ENCODE peak calls at places on chromosomes 13 and 19, in six cellular contexts. U, Y, R, W, K and G are unnamed samples.

GRCh38 chr13:30847697-30848307 is 58.3 kb upstream of the MEDAG start:
- DNase-seq in K (no peak), W (no peak), Y (no peak), R (no peak), U (no peak), G (no peak)

GRCh38 chr13:107069107-107069776 is 501.3 kb upstream of the ARGLU1 start:
- DNase-seq in W (no peak), Y (no peak), U (no peak), R (no peak), K (no peak), G (no peak)

GRCh38 chr19:6489278-6490061 is 7.9 kb upstream of the DENND1C start:
- DNase-seq in U (no peak), K (peak; percentile 4), W (no peak), R (no peak), Y (no peak), G (no peak)

GRCh38 chr13:51364404-51365008 is 25.0 kb downstream of the SERPINE3 start:
- DNase-seq in Y (no peak), U (peak; percentile 82), K (no peak), W (no peak), R (no peak), G (no peak)

GRCh38 chr13:98143601-98144500 is 957 bp downstream of the FARP1 start:
- DNase-seq in R (no peak), W (no peak), Y (peak; percentile 9), K (no peak), U (peak; percentile 35), G (peak; percentile 26)

GRCh38 chr19:7757358-7757757 is 5.7 kb upstream of the CLEC4M start:
- DNase-seq in U (no peak), W (no peak), K (no peak), Y (no peak), R (no peak), G (no peak)

GRCh38 chr19:7976461-7976860 is 29.0 kb downstream of the ELAVL1 start:
- DNase-seq in R (no peak), U (no peak), K (no peak), Y (no peak), W (no peak), G (no peak)

GRCh38 chr19:1266116-1266817 is 2.9 kb upstream of the CIRBP start:
- DNase-seq in Y (peak; percentile 65), K (peak; percentile 87), W (no peak), U (peak; percentile 70), R (peak; percentile 80), G (peak; percentile 86)

GRCh38 chr19:55418185-55418584 is 10.6 kb upstream of the UBE2S start:
- DNase-seq in W (peak; percentile 41), R (peak; percentile 70), Y (peak; percentile 91), U (peak; percentile 71), K (peak; percentile 59), G (peak; percentile 71)

GRCh38 chr13:108609353-108609752 is 20.1 kb upstream of the MYO16 start:
- DNase-seq in R (no peak), W (no peak), K (no peak), U (no peak), Y (peak; percentile 6), G (no peak)

GRCh38 chr13:36831291-36831690 is 12.3 kb downstream of the RFXAP start:
- DNase-seq in K (no peak), R (no peak), Y (no peak), W (no peak), U (no peak), G (no peak)

GRCh38 chr13:36834299-36834698 is 15.3 kb downstream of the RFXAP start:
- DNase-seq in U (no peak), Y (no peak), W (no peak), R (no peak), K (no peak), G (no peak)

DNA sequence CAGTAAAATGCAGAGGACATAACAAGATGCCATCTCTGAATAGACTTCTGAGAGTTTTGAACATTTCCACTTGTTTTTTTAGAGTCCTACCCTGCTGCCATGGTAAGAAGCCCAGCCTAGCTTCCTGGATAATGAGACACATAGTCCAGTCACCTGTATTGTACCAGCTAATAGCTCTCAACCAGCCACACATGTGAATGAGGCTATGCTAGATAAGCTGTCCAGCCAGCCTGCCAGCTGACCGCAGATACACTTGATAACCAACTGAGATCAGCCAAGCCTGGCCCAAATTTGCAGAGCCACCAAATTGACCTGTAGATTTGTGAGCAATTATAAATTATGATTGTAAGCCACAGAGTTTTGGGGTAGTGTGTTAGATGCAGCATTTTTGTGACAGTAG is 10.7 kb downstream of the RFXAP start:
- DNase-seq in Y (no peak), K (no peak), R (no peak), U (no peak), W (no peak), G (no peak)
- TF ChIP-seq JUN in Y (no peak), K (no peak), R (no peak), U (no peak), W (no peak), G (no peak)

DNA sequence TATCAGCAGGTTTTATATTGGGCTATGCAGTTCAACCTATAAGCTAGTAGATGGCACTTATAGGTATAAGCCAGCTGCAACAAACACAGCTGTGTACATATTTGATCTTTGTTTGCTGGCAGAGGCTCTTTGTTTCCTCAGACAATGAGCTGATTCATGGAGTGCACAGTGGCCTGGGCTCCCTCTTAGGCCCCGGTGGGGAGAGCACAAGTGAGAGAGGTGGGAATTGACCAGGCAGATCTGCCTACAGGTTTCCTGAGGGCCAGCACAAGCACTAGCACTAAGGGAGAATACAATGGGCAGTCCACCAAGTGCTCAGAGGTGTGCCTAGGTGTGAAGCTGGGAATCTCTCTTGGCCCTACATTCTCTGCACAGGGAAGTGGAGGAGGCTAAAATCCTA is 1390.7 kb downstream of the SLITRK5 start:
- DNase-seq in W (no peak), K (no peak), U (no peak), R (peak; percentile 65), Y (no peak), G (no peak)
- TF ChIP-seq JUN in W (no peak), K (no peak), U (no peak), R (no peak), Y (no peak), G (no peak)

GRCh38 chr19:57712222-57712621 is 3.2 kb upstream of the ZNF154 start:
- DNase-seq in K (peak; percentile 22), W (no peak), R (no peak), Y (no peak), U (no peak), G (no peak)

GRCh38 chr19:57709616-57710015 is 612 bp upstream of the ZNF154 start:
- DNase-seq in W (no peak), R (no peak), U (no peak), Y (no peak), K (no peak), G (no peak)

GRCh38 chr19:57706346-57706745 is 2.7 kb downstream of the ZNF154 start:
- DNase-seq in R (no peak), K (no peak), Y (no peak), U (no peak), W (no peak), G (no peak)

GRCh38 chr19:57708641-57709354 is at the start of gene ZNF154:
- DNase-seq in K (no peak), R (no peak), U (peak; percentile 36), Y (no peak), W (peak; percentile 65), G (peak; percentile 78)
- TF ChIP-seq JUN in K (no peak), R (no peak), U (no peak), Y (no peak), W (no peak), G (no peak)

DNA sequence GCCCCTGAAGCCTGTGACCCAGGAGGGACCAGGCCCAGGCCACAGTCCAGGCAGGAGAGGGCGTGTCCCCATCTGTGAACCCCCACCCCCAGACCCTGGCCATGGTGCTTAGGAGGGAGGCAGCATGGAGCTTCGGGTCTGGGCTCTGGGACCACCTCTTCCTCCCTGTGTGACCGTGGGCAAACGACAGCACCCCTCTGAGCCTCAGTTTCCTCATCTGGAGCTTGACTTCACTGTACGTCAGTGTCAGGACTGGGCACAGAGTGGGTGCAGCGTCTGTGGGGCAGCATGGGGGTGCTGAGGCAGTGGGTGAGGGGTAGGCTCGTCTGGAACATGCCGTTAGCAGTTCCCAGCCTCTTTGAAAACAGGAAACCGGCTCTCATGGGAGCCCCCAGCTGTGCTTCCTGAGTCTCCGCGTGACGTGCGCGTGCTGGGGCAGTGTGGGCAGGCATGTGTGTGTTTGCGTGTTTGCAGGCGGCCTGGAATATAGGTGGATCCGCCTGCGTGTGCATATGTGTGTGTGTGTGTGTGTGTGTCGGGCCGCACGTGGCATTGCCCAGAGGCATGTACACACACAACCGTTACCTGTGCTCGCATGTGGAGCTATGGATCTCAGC is 15.7 kb downstream of the ARRDC2 start:
- DNase-seq in K (peak; percentile 50), Y (no peak), W (no peak), R (no peak), U (peak; percentile 97), G (no peak)
- TF ChIP-seq JUN in K (no peak), Y (no peak), W (no peak), R (no peak), U (no peak), G (no peak)

DNA sequence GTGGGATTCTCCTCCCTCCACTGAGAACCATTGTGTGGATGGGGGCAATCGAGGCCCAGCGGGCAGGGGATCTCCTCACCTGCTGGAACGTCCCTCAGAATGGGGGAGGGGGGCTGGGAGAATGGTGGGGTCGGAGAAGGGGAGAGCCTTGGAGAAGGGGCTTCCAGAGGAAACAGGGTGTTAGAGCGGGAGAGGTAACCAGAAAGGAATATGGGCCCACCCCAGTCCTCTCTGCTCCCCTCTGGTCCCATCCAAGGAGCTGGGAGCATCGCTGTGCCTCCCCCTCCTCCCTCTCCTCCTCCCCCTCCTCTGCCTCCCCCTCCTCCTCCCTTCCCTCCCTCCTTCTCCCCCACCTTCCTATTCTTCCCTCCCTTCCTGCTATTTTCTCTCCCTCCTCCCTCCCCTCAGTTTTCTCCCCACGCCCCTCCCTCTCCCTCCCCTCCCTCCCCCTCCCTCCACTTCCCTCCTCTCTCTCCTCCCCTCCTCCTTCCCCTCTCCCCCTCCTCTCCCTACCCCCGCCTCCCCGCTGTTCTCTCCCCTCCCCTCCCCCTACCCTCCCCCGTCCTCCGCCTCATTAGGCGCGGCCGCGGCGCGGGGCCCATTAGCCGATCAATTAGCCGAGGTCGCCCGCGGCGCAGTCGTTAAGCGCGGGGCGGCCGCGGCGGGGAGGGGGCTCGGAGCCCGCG is 15.5 kb downstream of the TLE5 start:
- DNase-seq in U (no peak), R (no peak), W (no peak), Y (no peak), K (peak; percentile 83), G (no peak)
- TF ChIP-seq JUN in U (no peak), R (no peak), W (no peak), Y (no peak), K (no peak), G (no peak)

GRCh38 chr19:41403181-41403970 is 5.8 kb downstream of the BCKDHA start:
- DNase-seq in W (no peak), U (no peak), K (no peak), R (no peak), Y (no peak), G (no peak)
- TF ChIP-seq JUN in W (no peak), U (no peak), K (no peak), R (no peak), Y (no peak), G (no peak)